ENCODE peak calls at places on chromosomes 13 and 19, in seven cellular contexts. T is lower leg skin, C is pancreas, L is AG04449, N is choroid plexus epithelial cell, F is thoracic aorta, P is heart right ventricle. Z is an unnamed sample.
A peak's percentile ranks its signal among the peaks of the same experiment; 100 is the strongest.

GRCh38 chr19:43774103-43774939 is 6.5 kb downstream of the KCNN4 start:
- DNase-seq in N (peak; percentile 74), F (no peak), L (no peak), C (peak; percentile 59), T (no peak), P (peak; percentile 59), Z (no peak)

GRCh38 chr13:76725211-76725610 is 161.0 kb downstream of the KCTD12 start:
- DNase-seq in F (no peak), C (no peak), L (peak; percentile 17), N (peak; percentile 78), P (no peak), T (no peak), Z (no peak)

GRCh38 chr19:23116802-23117571 is at the start of gene ZNF730:
- DNase-seq in N (peak; percentile 69), C (peak; percentile 20), T (no peak), F (no peak), L (peak; percentile 26), P (peak; percentile 91), Z (peak; percentile 38)

GRCh38 chr19:49920624-49921363 is 8.2 kb upstream of the ATF5 start:
- DNase-seq in N (no peak), P (no peak), L (no peak), F (no peak), C (no peak), T (no peak), Z (no peak)

GRCh38 chr13:101785858-101786257 is 333.4 kb downstream of the ITGBL1 start:
- DNase-seq in C (no peak), F (no peak), P (peak; percentile 21), N (peak; percentile 76), L (no peak), T (no peak), Z (no peak)

GRCh38 chr13:75749407-75749806 is 113.3 kb downstream of the LMO7 start:
- DNase-seq in T (no peak), C (no peak), F (peak; percentile 32), P (no peak), L (no peak), N (no peak), Z (no peak)

GRCh38 chr19:11422163-11423068 is 3.3 kb upstream of the RGL3 start:
- DNase-seq in C (peak; percentile 82), P (peak; percentile 79), N (peak; percentile 26), T (peak; percentile 96), L (no peak), F (no peak), Z (no peak)

GRCh38 chr19:2425622-2426581 is 1.5 kb downstream of the TIMM13 start:
- DNase-seq in T (peak; percentile 85), N (no peak), C (no peak), F (no peak), P (no peak), L (no peak), Z (no peak)

GRCh38 chr19:5397804-5398692 is 57.2 kb upstream of the ZNRF4 start:
- DNase-seq in L (no peak), T (no peak), P (no peak), F (no peak), C (no peak), N (peak; percentile 8), Z (no peak)

GRCh38 chr19:6424190-6424938 is at the start of gene KHSRP:
- DNase-seq in C (no peak), T (no peak), N (no peak), F (no peak), L (no peak), P (no peak), Z (no peak)

GRCh38 chr13:33536639-33537425 is 251.3 kb upstream of the STARD13 start:
- DNase-seq in C (no peak), T (no peak), F (no peak), N (peak; percentile 89), L (peak; percentile 41), P (no peak), Z (no peak)

GRCh38 chr13:24680258-24680920 is at the start of gene ATP12A:
- DNase-seq in L (no peak), F (no peak), T (peak; percentile 84), P (no peak), N (no peak), C (peak; percentile 24), Z (no peak)

GRCh38 chr13:36323408-36323807 is 22.8 kb downstream of the SPART start:
- DNase-seq in N (no peak), P (no peak), L (no peak), T (no peak), F (no peak), C (no peak), Z (no peak)

GRCh38 chr19:48645652-48646191 is at the start of gene CA11:
- DNase-seq in N (no peak), C (no peak), L (no peak), T (no peak), P (no peak), F (no peak), Z (no peak)

GRCh38 chr13:99126821-99127220 is 73.8 kb upstream of the UBAC2 start:
- DNase-seq in N (no peak), F (no peak), T (no peak), P (no peak), L (no peak), C (no peak), Z (no peak)

GRCh38 chr13:99123101-99124045 is 77.3 kb upstream of the UBAC2 start:
- DNase-seq in P (no peak), C (no peak), F (no peak), N (peak; percentile 8), T (no peak), L (no peak), Z (no peak)

GRCh38 chr13:99124046-99124400 is 76.6 kb upstream of the UBAC2 start:
- DNase-seq in P (no peak), N (no peak), L (no peak), T (no peak), F (no peak), C (no peak), Z (no peak)

GRCh38 chr13:99124695-99125334 is 75.8 kb upstream of the UBAC2 start:
- DNase-seq in C (no peak), T (no peak), L (peak; percentile 9), N (peak; percentile 78), F (no peak), P (no peak), Z (peak; percentile 9)

DNA sequence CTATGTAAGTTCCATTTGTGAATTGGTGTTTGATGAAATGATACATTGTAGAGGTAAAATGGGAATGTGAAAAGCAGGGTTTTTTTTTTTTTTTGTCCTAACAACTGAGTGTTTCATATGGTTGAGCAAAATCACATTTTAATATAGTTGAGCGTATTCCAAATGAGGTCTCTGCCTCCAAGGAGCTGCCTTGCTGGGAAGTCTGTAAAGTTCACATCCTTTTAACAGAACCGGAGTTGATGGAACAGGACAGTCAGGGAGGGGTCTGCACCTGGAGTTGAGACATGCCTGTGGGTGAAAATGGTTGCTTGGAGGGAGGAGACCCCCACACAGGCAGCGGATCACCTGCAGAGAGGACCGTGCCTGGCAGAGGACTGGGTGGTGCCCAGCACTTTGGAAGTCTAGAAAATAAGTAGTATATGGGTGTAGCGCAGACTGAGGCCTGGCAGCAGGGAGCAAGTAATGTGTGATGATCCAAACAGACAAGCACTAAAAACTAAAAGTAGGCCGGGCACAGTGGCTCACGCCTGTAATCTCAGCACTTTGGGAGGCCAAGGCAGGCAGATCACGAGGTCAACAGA is 75.2 kb upstream of the UBAC2 start:
- DNase-seq in N (no peak), C (no peak), L (no peak), F (no peak), T (no peak), P (no peak), Z (no peak)
- H3K4me3 ChIP-seq in N (no peak overlapping the region), C (no peak overlapping the region), L (no peak overlapping the region), F (peak overlapping the region; percentile 62), T (no peak overlapping the region), P (no peak overlapping the region), Z (no peak overlapping the region)

DNA sequence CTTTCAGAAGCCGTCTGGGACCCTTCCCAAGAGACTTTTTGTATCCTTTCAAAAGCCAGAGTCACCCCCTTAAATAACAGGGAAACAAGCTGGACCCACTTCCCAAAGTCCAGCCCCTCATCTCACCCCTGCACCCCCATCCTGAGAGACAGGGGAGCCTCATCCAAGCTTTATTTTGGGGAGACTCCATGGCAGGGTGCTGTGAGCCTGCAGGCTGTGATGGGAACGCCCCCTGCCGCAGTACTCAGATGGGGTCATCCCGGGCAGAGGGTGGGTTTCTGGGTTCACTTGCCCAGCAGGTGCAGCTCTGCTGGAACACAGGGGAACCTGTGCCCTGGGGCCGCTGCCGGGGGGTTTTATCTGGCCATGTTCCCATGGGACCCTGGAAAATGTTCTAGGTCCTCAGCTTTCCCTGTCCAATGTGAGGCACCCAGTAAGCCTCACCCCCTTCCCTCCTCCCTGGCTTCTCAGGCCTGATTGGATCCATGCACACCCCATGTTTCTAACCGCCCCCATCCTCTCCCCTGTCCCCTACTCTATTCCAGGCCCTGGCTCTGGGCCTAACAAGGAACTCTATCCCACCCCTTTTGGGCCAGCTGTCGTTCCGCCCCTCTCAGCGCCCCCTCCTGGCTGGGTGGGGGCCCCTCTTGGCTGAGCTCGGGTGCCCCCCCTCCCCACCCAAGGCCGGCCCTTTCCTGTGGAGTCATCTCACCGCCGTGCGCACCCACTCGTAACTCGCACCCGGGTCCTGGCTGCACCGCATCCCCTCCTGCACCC is 1.0 kb downstream of the HIF3A start:
- DNase-seq in C (no peak), F (peak; percentile 47), T (peak; percentile 93), N (peak; percentile 82), P (peak; percentile 85), L (no peak), Z (no peak)
- TF ChIP-seq CTCF in C (no peak), F (peak; percentile 36), T (no peak), N (peak; percentile 47), P (peak; percentile 35), L (no peak), Z (no peak)

DNA sequence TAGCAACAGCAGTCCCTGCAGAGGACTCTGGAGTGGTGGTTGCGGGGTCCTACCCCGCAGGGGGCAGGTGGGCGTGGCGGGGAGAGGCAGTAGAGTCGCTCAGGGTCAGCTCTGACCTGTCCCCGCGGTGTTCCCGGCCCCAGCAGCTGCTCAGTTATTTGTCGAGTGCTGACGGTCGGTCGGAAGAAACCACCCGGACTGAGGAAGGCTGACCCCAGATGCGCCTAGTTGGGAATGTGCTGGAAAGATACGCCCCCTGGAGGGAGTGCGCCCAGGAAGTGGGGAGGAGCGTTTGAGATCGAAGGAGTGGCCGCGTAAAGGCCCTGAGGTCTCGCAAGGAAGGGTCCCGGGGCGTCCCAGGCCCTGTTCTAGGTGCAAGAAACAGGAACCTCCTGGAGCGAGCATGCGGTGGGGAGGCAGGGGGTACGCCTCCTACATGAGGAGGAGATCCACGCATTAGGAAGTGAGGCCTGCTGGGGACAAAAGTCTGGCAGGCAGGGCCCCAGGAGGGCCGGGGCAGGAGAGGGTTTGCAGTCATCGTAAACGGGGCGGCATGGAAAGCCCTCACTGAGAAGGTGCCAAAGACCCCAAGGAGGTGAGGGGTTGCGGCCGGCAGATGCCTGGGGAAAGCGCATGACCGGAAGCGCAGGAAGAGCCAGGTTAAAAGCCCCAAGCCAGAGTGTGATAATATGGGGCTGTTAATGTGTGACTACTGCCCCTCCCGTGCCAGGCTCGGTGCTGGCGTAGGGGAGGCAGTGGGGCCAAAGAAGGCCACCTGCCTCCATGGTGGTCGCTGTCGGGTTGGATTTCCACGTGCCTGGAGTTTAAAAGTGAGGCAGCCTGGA is 9.1 kb downstream of the CCDC8 start:
- DNase-seq in T (no peak), F (no peak), N (no peak), C (peak; percentile 80), P (peak; percentile 29), L (no peak), Z (no peak)
- H3K4me3 ChIP-seq in T (no peak overlapping the region), F (peak overlapping the region; percentile 73), N (peak overlapping the region; percentile 50), C (peak overlapping the region; percentile 47), P (peak overlapping the region; percentile 55), L (peak overlapping the region; percentile 43), Z (peak overlapping the region; percentile 24)

DNA sequence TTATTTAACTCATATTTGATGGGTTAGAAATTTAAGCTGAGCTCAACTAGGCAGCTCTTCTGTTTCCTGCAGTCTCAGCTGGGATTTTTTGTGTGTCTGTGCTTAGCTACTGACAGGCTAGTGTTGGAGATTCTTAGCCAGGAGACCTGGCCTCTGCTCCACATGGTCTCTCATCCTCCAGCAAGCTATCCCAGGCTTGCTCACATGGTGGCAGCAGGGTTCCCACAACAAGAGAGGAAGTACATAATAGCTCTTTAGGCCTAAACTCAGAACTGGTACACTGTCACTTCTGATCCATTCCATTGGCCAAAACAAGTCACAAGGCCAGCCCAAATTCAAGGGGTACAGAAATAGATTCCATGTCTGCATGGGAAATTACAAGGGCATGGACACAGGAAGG is 406.2 kb downstream of the SUCLA2 start:
- DNase-seq in L (no peak), F (no peak), P (no peak), N (peak; percentile 35), T (no peak), C (no peak), Z (no peak)
- TF ChIP-seq CTCF in L (no peak), F (no peak), P (no peak), N (peak; percentile 43), T (no peak), C (no peak), Z (peak; percentile 26)

Z was measured in HFF-Myc.